ENCODE peak calls at places on chromosomes 12 and 14, in ten cellular contexts. T is fibroblast of pulmonary artery; X is stimulated activated CD4-positive, alpha-beta T cell treated with anti-CD3 and anti-CD28 coated beads, Interleukin-4, amount 100 ng/mL, for 48 hours; M is iPS-NIHi11; O is DMS79 treated with DMSO at 0.1 percent for 48 hours; L is thoracic aorta; P is naive B cell; S is H54; A is NCI-H510A treated with DMSO at 0.1 percent for 48 hours; I is activated CD4-positive, alpha-beta T cell treated with anti-CD3 and anti-CD28 coated beads, Interleukin-2, amount 50 U/mL, for 1 hour. B is an unnamed sample.

GRCh38 chr12:6312529-6313325 is 2.2 kb downstream of the PLEKHG6 start:
- DNase-seq in T (no peak), X (no peak), M (peak), O (no peak), L (no peak), P (no peak), S (no peak), A (no peak), I (no peak), B (no peak)

GRCh38 chr14:102610968-102611811 is 18.7 kb downstream of the RCOR1 start:
- DNase-seq in T (no peak), X (no peak), M (no peak), O (no peak), L (no peak), P (peak), S (no peak), A (no peak), I (no peak), B (no peak)

GRCh38 chr14:50816419-50817047 is 14.4 kb downstream of the NIN start:
- DNase-seq in T (peak), X (no peak), M (no peak), O (no peak), L (no peak), P (no peak), S (no peak), A (no peak), I (no peak), B (no peak)

GRCh38 chr12:22285871-22286270 is 48.6 kb downstream of the ST8SIA1 start:
- DNase-seq in T (peak), X (no peak), M (no peak), O (no peak), L (no peak), P (no peak), S (no peak), A (no peak), I (no peak), B (no peak)

GRCh38 chr12:79658221-79658620 is 32.5 kb downstream of the PAWR start:
- DNase-seq in T (peak), X (no peak), M (no peak), O (no peak), L (no peak), P (no peak), S (no peak), A (no peak), I (no peak), B (no peak)

GRCh38 chr12:57215668-57216013 is 953 bp upstream of the NXPH4 start:
- DNase-seq in T (no peak), X (no peak), M (no peak), O (no peak), L (no peak), P (peak), S (peak), A (no peak), I (peak), B (no peak)

GRCh38 chr12:6550294-6551062 is 5.4 kb downstream of the IFFO1 start:
- DNase-seq in T (no peak), X (no peak), M (no peak), O (no peak), L (no peak), P (no peak), S (no peak), A (no peak), I (no peak), B (peak)

GRCh38 chr14:87805315-87805723 is 187.7 kb downstream of the GALC start:
- DNase-seq in T (peak), X (peak), M (peak), O (no peak), L (no peak), P (peak), S (peak), A (peak), I (peak), B (peak)

GRCh38 chr14:81400202-81400678 is at the start of gene STON2:
- DNase-seq in T (peak), X (no peak), M (no peak), O (peak), L (no peak), P (no peak), S (peak), A (peak), I (no peak), B (peak)

GRCh38 chr12:39440781-39441180 is 2.1 kb downstream of the KIF21A start:
- DNase-seq in T (no peak), X (no peak), M (no peak), O (no peak), L (no peak), P (no peak), S (no peak), A (no peak), I (no peak), B (no peak)

GRCh38 chr12:2386566-2386965 is 333.8 kb downstream of the CACNA1C start:
- DNase-seq in T (no peak), X (no peak), M (no peak), O (no peak), L (no peak), P (no peak), S (no peak), A (no peak), I (no peak), B (no peak)

GRCh38 chr14:99884834-99885648 is 91.8 kb downstream of the EML1 start:
- DNase-seq in T (peak), X (no peak), M (peak), O (peak), L (no peak), P (peak), S (no peak), A (peak), I (no peak), B (peak)

GRCh38 chr12:105993766-105994165 is 145.0 kb downstream of the NUAK1 start:
- DNase-seq in T (no peak), X (no peak), M (no peak), O (no peak), L (no peak), P (no peak), S (no peak), A (no peak), I (no peak), B (no peak)

GRCh38 chr14:64265222-64265621 is 28.9 kb downstream of the ESR2 start:
- DNase-seq in T (no peak), X (no peak), M (no peak), O (no peak), L (no peak), P (peak), S (no peak), A (no peak), I (no peak), B (peak)

GRCh38 chr12:55718020-55718419 is 2.2 kb upstream of the RDH5 start:
- DNase-seq in T (no peak), X (no peak), M (peak), O (no peak), L (no peak), P (no peak), S (no peak), A (no peak), I (no peak), B (no peak)

GRCh38 chr12:51270067-51270846 is at the start of gene SMAGP:
- DNase-seq in T (peak), X (no peak), M (peak), O (peak), L (no peak), P (peak), S (peak), A (peak), I (peak), B (peak)

GRCh38 chr12:1978078-1978477 is 26.2 kb downstream of the DCP1B start:
- DNase-seq in T (peak), X (no peak), M (no peak), O (no peak), L (no peak), P (no peak), S (no peak), A (no peak), I (no peak), B (no peak)

GRCh38 chr14:22184157-22185025 is 404.6 kb downstream of the DAD1 start:
- DNase-seq in T (no peak), X (no peak), M (no peak), O (no peak), L (no peak), P (no peak), S (no peak), A (no peak), I (no peak), B (no peak)

GRCh38 chr12:83389237-83389996 is 702.7 kb downstream of the TMTC2 start:
- DNase-seq in T (no peak), X (no peak), M (peak), O (no peak), L (no peak), P (no peak), S (no peak), A (no peak), I (no peak), B (peak)

GRCh38 chr12:109462868-109463692 is 14.0 kb downstream of the KCTD10 start:
- DNase-seq in T (peak), X (no peak), M (peak), O (peak), L (peak), P (no peak), S (peak), A (no peak), I (no peak), B (peak)

GRCh38 chr12:80553316-80553715 is 109.3 kb downstream of the PTPRQ start:
- DNase-seq in T (peak), X (no peak), M (no peak), O (no peak), L (no peak), P (no peak), S (peak), A (no peak), I (no peak), B (no peak)

GRCh38 chr12:102702447-102703114 is 214.5 kb downstream of the PAH start:
- DNase-seq in T (peak), X (peak), M (peak), O (no peak), L (no peak), P (peak), S (peak), A (peak), I (no peak), B (peak)

GRCh38 chr12:96241484-96242256 is 47.5 kb downstream of the ELK3 start:
- DNase-seq in T (peak), X (peak), M (no peak), O (no peak), L (peak), P (no peak), S (no peak), A (no peak), I (peak), B (no peak)

GRCh38 chr14:74475678-74476077 is 17.4 kb downstream of the NPC2 start:
- DNase-seq in T (peak), X (no peak), M (no peak), O (no peak), L (no peak), P (no peak), S (no peak), A (no peak), I (no peak), B (no peak)